ENCODE peak calls at places on chromosomes 1 and 21, in seven cellular contexts. One of them, this sample, is unnamed.

GRCh38 chr1:228368801-228369607 is 37.6 kb downstream of the TRIM11 start:
- DNase-seq in MM.1S: no peak
- DNase-seq in heart right ventricle: peak
- DNase-seq in neural crest cell: no peak
- DNase-seq in CD4-positive, alpha-beta T cell: no peak
- DNase-seq in MCF 10A: no peak
- DNase-seq in body of pancreas: no peak
- DNase-seq in this sample: no peak

GRCh38 chr1:36151845-36152203 is 2.5 kb upstream of the TRAPPC3 start:
- DNase-seq in neural crest cell: no peak
- DNase-seq in MM.1S: peak
- DNase-seq in CD4-positive, alpha-beta T cell: peak
- DNase-seq in heart right ventricle: peak
- DNase-seq in body of pancreas: no peak
- DNase-seq in MCF 10A: no peak
- DNase-seq in this sample: no peak

GRCh38 chr1:116951175-116951935 is 41.6 kb downstream of the PTGFRN start:
- DNase-seq in CD4-positive, alpha-beta T cell: no peak
- DNase-seq in MM.1S: no peak
- DNase-seq in heart right ventricle: no peak
- DNase-seq in neural crest cell: no peak
- DNase-seq in MCF 10A: peak
- DNase-seq in body of pancreas: peak
- DNase-seq in this sample: no peak

GRCh38 chr1:17514776-17515175 is 24.7 kb upstream of the ARHGEF10L start:
- DNase-seq in CD4-positive, alpha-beta T cell: no peak
- DNase-seq in body of pancreas: no peak
- DNase-seq in MCF 10A: no peak
- DNase-seq in heart right ventricle: no peak
- DNase-seq in neural crest cell: no peak
- DNase-seq in MM.1S: no peak
- DNase-seq in this sample: no peak

GRCh38 chr1:74609810-74610371 is 63.7 kb downstream of the ERICH3 start:
- DNase-seq in neural crest cell: no peak
- DNase-seq in heart right ventricle: no peak
- DNase-seq in CD4-positive, alpha-beta T cell: no peak
- DNase-seq in MM.1S: no peak
- DNase-seq in body of pancreas: no peak
- DNase-seq in MCF 10A: no peak
- DNase-seq in this sample: no peak

GRCh38 chr1:29575277-29575676 is 339.0 kb downstream of the PTPRU start:
- DNase-seq in MCF 10A: peak
- DNase-seq in body of pancreas: no peak
- DNase-seq in heart right ventricle: peak
- DNase-seq in CD4-positive, alpha-beta T cell: no peak
- DNase-seq in MM.1S: no peak
- DNase-seq in neural crest cell: no peak
- DNase-seq in this sample: no peak

GRCh38 chr1:159646687-159647086 is 59.1 kb downstream of the APCS start:
- DNase-seq in CD4-positive, alpha-beta T cell: no peak
- DNase-seq in MCF 10A: no peak
- DNase-seq in neural crest cell: no peak
- DNase-seq in body of pancreas: no peak
- DNase-seq in heart right ventricle: no peak
- DNase-seq in MM.1S: peak
- DNase-seq in this sample: no peak

GRCh38 chr1:8002329-8003320 is 23.5 kb downstream of the ERRFI1 start:
- DNase-seq in neural crest cell: no peak
- DNase-seq in CD4-positive, alpha-beta T cell: no peak
- DNase-seq in MM.1S: no peak
- DNase-seq in MCF 10A: no peak
- DNase-seq in heart right ventricle: no peak
- DNase-seq in body of pancreas: no peak
- DNase-seq in this sample: no peak

GRCh38 chr1:51644533-51645197 is 27.8 kb downstream of the OSBPL9 start:
- DNase-seq in neural crest cell: no peak
- DNase-seq in MM.1S: no peak
- DNase-seq in heart right ventricle: no peak
- DNase-seq in CD4-positive, alpha-beta T cell: no peak
- DNase-seq in MCF 10A: peak
- DNase-seq in body of pancreas: no peak
- DNase-seq in this sample: no peak

GRCh38 chr1:30694248-30695175 is 28.9 kb downstream of the MATN1 start:
- DNase-seq in neural crest cell: no peak
- DNase-seq in MM.1S: no peak
- DNase-seq in heart right ventricle: no peak
- DNase-seq in MCF 10A: no peak
- DNase-seq in body of pancreas: no peak
- DNase-seq in CD4-positive, alpha-beta T cell: no peak
- DNase-seq in this sample: no peak

GRCh38 chr21:29940993-29941392 is 1.2 kb upstream of the GRIK1 start:
- DNase-seq in heart right ventricle: no peak
- DNase-seq in MM.1S: no peak
- DNase-seq in CD4-positive, alpha-beta T cell: no peak
- DNase-seq in body of pancreas: no peak
- DNase-seq in MCF 10A: no peak
- DNase-seq in neural crest cell: no peak
- DNase-seq in this sample: no peak

GRCh38 chr21:29942033-29942432 is 2.2 kb upstream of the GRIK1 start:
- DNase-seq in body of pancreas: no peak
- DNase-seq in MCF 10A: no peak
- DNase-seq in CD4-positive, alpha-beta T cell: no peak
- DNase-seq in MM.1S: no peak
- DNase-seq in neural crest cell: no peak
- DNase-seq in heart right ventricle: no peak
- DNase-seq in this sample: no peak

GRCh38 chr21:29939859-29940245 is at the start of gene GRIK1:
- DNase-seq in body of pancreas: peak
- DNase-seq in neural crest cell: peak
- DNase-seq in MM.1S: no peak
- DNase-seq in heart right ventricle: no peak
- DNase-seq in CD4-positive, alpha-beta T cell: no peak
- DNase-seq in MCF 10A: no peak
- DNase-seq in this sample: no peak

GRCh38 chr21:29947119-29947518 is 7.3 kb upstream of the GRIK1 start:
- DNase-seq in neural crest cell: no peak
- DNase-seq in heart right ventricle: no peak
- DNase-seq in MM.1S: no peak
- DNase-seq in MCF 10A: no peak
- DNase-seq in CD4-positive, alpha-beta T cell: no peak
- DNase-seq in body of pancreas: no peak
- DNase-seq in this sample: no peak

GRCh38 chr21:29943885-29944284 is 4.1 kb upstream of the GRIK1 start:
- DNase-seq in MM.1S: no peak
- DNase-seq in body of pancreas: no peak
- DNase-seq in CD4-positive, alpha-beta T cell: no peak
- DNase-seq in MCF 10A: peak
- DNase-seq in neural crest cell: no peak
- DNase-seq in heart right ventricle: no peak
- DNase-seq in this sample: no peak
- TF ChIP-seq CTCF in MM.1S: no peak
- TF ChIP-seq CTCF in body of pancreas: no peak
- TF ChIP-seq CTCF in CD4-positive, alpha-beta T cell: no peak
- TF ChIP-seq CTCF in MCF 10A: peak
- TF ChIP-seq CTCF in neural crest cell: peak
- TF ChIP-seq CTCF in heart right ventricle: peak
- TF ChIP-seq CTCF in this sample: no peak

DNA sequence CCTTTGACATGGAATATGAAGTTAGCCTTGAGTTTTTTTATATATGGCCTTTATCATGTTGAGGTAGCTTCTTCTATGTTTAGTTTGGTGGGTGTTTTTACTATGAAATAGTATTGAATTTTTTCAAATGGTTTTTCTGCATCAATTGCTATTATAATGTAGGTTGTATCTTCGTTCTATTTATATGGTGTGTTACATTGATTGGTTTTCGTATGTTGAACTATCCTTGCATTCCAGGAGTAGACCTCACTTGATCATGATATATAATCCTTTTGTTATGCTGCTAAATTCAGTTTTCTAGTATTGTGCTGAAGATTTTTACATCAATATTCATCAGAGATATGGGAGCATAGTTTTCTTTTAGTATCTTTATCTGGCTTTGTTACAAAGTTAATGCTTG is 55.8 kb downstream of the C1orf198 start:
- DNase-seq in MCF 10A: no peak
- DNase-seq in body of pancreas: no peak
- DNase-seq in heart right ventricle: no peak
- DNase-seq in neural crest cell: no peak
- DNase-seq in MM.1S: no peak
- DNase-seq in CD4-positive, alpha-beta T cell: no peak
- DNase-seq in this sample: no peak
- TF ChIP-seq CTCF in MCF 10A: no peak
- TF ChIP-seq CTCF in body of pancreas: no peak
- TF ChIP-seq CTCF in heart right ventricle: no peak
- TF ChIP-seq CTCF in neural crest cell: no peak
- TF ChIP-seq CTCF in MM.1S: no peak
- TF ChIP-seq CTCF in CD4-positive, alpha-beta T cell: no peak
- TF ChIP-seq CTCF in this sample: no peak

GRCh38 chr1:67804710-67805109 is 28.6 kb downstream of the GNG12 start:
- DNase-seq in CD4-positive, alpha-beta T cell: no peak
- DNase-seq in MCF 10A: no peak
- DNase-seq in neural crest cell: no peak
- DNase-seq in MM.1S: no peak
- DNase-seq in body of pancreas: no peak
- DNase-seq in heart right ventricle: no peak
- DNase-seq in this sample: no peak
- TF ChIP-seq CTCF in CD4-positive, alpha-beta T cell: no peak
- TF ChIP-seq CTCF in MCF 10A: no peak
- TF ChIP-seq CTCF in neural crest cell: no peak
- TF ChIP-seq CTCF in MM.1S: no peak
- TF ChIP-seq CTCF in body of pancreas: no peak
- TF ChIP-seq CTCF in heart right ventricle: no peak
- TF ChIP-seq CTCF in this sample: no peak

GRCh38 chr1:41122851-41123518 is 101.5 kb upstream of the SLFNL1 start:
- DNase-seq in heart right ventricle: no peak
- DNase-seq in CD4-positive, alpha-beta T cell: no peak
- DNase-seq in body of pancreas: peak
- DNase-seq in MM.1S: no peak
- DNase-seq in neural crest cell: peak
- DNase-seq in MCF 10A: peak
- DNase-seq in this sample: no peak
- TF ChIP-seq CTCF in heart right ventricle: peak
- TF ChIP-seq CTCF in CD4-positive, alpha-beta T cell: no peak
- TF ChIP-seq CTCF in body of pancreas: peak
- TF ChIP-seq CTCF in MM.1S: peak
- TF ChIP-seq CTCF in neural crest cell: peak
- TF ChIP-seq CTCF in MCF 10A: peak
- TF ChIP-seq CTCF in this sample: no peak

DNA sequence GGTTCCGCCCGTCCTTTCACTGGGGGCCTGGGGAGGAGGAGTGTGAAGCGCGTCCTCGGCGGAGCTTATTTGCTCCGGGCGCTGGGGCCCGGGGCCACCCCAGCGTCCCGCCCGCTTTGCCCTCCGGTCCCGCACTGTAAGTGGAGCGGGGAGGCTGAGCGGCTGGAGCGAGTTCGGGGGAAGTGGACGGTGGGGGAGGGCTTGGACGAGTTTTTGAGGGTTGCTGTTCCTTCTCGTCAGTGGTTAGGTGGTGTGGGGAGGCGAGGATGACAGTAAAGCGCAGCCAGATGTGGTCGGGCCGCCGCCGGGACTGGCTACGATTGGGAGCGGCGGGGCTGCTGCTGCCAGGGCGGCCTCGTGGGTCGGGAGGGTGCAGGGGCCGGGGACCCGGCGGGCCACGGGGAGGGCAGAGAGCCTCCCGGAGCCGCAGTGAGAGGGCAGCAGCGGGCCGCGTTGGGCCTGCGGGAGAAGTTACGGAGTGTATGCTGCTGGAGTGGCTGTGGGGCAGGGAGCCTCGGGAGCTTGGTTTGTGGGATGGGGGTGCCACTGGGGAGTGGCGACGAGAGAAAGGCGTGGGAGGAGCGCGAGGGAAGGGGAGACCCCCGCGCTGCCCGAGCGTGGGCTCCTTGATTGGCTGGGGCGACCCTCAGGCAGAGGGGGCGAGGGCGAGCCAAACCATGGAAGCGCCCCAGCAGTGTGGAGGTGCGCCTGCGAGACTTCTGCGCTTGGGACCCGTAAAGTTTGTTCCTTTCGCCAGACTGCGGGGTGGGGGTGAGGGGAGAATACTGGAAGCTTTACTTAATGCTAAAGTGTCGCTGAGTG is 2.1 kb downstream of the ADGRL2 start:
- DNase-seq in MM.1S: peak
- DNase-seq in MCF 10A: peak
- DNase-seq in CD4-positive, alpha-beta T cell: no peak
- DNase-seq in neural crest cell: peak
- DNase-seq in heart right ventricle: peak
- DNase-seq in body of pancreas: peak
- DNase-seq in this sample: peak
- TF ChIP-seq CTCF in MM.1S: peak
- TF ChIP-seq CTCF in MCF 10A: peak
- TF ChIP-seq CTCF in CD4-positive, alpha-beta T cell: no peak
- TF ChIP-seq CTCF in neural crest cell: peak
- TF ChIP-seq CTCF in heart right ventricle: peak
- TF ChIP-seq CTCF in body of pancreas: peak
- TF ChIP-seq CTCF in this sample: no peak

GRCh38 chr1:234504969-234505773 is 26.2 kb upstream of the TARBP1 start:
- DNase-seq in MCF 10A: no peak
- DNase-seq in heart right ventricle: no peak
- DNase-seq in MM.1S: no peak
- DNase-seq in body of pancreas: no peak
- DNase-seq in neural crest cell: no peak
- DNase-seq in CD4-positive, alpha-beta T cell: no peak
- DNase-seq in this sample: no peak

GRCh38 chr1:234509457-234510328 is 30.7 kb upstream of the TARBP1 start:
- DNase-seq in CD4-positive, alpha-beta T cell: no peak
- DNase-seq in neural crest cell: no peak
- DNase-seq in MCF 10A: peak
- DNase-seq in heart right ventricle: no peak
- DNase-seq in MM.1S: no peak
- DNase-seq in body of pancreas: no peak
- DNase-seq in this sample: no peak

GRCh38 chr1:234507626-234508387 is 28.8 kb upstream of the TARBP1 start:
- DNase-seq in neural crest cell: no peak
- DNase-seq in CD4-positive, alpha-beta T cell: no peak
- DNase-seq in MCF 10A: no peak
- DNase-seq in MM.1S: no peak
- DNase-seq in heart right ventricle: no peak
- DNase-seq in body of pancreas: no peak
- DNase-seq in this sample: no peak

GRCh38 chr1:234505774-234506114 is 26.8 kb upstream of the TARBP1 start:
- DNase-seq in body of pancreas: no peak
- DNase-seq in MM.1S: no peak
- DNase-seq in MCF 10A: peak
- DNase-seq in neural crest cell: no peak
- DNase-seq in CD4-positive, alpha-beta T cell: no peak
- DNase-seq in heart right ventricle: no peak
- DNase-seq in this sample: no peak

GRCh38 chr1:234507089-234507488 is 28.1 kb upstream of the TARBP1 start:
- DNase-seq in heart right ventricle: no peak
- DNase-seq in CD4-positive, alpha-beta T cell: no peak
- DNase-seq in neural crest cell: no peak
- DNase-seq in MCF 10A: no peak
- DNase-seq in MM.1S: no peak
- DNase-seq in body of pancreas: no peak
- DNase-seq in this sample: no peak
- TF ChIP-seq CTCF in heart right ventricle: no peak
- TF ChIP-seq CTCF in CD4-positive, alpha-beta T cell: no peak
- TF ChIP-seq CTCF in neural crest cell: no peak
- TF ChIP-seq CTCF in MCF 10A: no peak
- TF ChIP-seq CTCF in MM.1S: no peak
- TF ChIP-seq CTCF in body of pancreas: no peak
- TF ChIP-seq CTCF in this sample: no peak

This sample was measured in GM13976.